ENCODE peak calls at places on chromosomes 12 and 14, in four cellular contexts. X is mesendoderm, G is H9, C is IMR-90. R is an unnamed sample.

GRCh38 chr12:121138284-121138683 is 5.6 kb downstream of the P2RX7 start:
- DNase-seq in X (peak; percentile 25), G (no peak), C (no peak), R (no peak)

GRCh38 chr12:122088181-122088810 is 9.7 kb downstream of the MLXIP start:
- DNase-seq in X (no peak), G (no peak), C (no peak), R (no peak)

GRCh38 chr14:23380197-23381016 is 3.6 kb downstream of the CMTM5 start:
- DNase-seq in X (no peak), G (no peak), C (no peak), R (no peak)

GRCh38 chr12:20463920-20464524 is 95.7 kb downstream of the PDE3A start:
- DNase-seq in C (peak; percentile 16), G (no peak), X (no peak), R (no peak)

GRCh38 chr12:51822956-51823355 is 25.6 kb downstream of the FIGNL2 start:
- DNase-seq in X (no peak), G (no peak), C (no peak), R (no peak)

GRCh38 chr12:93699271-93700141 is 22.3 kb downstream of the CRADD start:
- DNase-seq in C (peak; percentile 93), G (no peak), X (no peak), R (no peak)

GRCh38 chr14:75982724-75983358 is 1.0 kb upstream of the TGFB3 start:
- DNase-seq in G (no peak), C (peak; percentile 61), X (no peak), R (no peak)

GRCh38 chr12:14249368-14249767 is 116.1 kb upstream of the ATF7IP start:
- DNase-seq in G (no peak), X (peak; percentile 75), C (no peak), R (peak; percentile 24)

GRCh38 chr12:57625261-57626032 is 7.6 kb downstream of the B4GALNT1 start:
- DNase-seq in X (no peak), C (no peak), G (no peak), R (no peak)

GRCh38 chr14:99374964-99375363 is 103.0 kb upstream of the BCL11B start:
- DNase-seq in C (no peak), G (no peak), X (no peak), R (no peak)

GRCh38 chr12:46153267-46153872 is 115.5 kb downstream of the SLC38A1 start:
- DNase-seq in C (peak; percentile 52), X (peak; percentile 33), G (no peak), R (no peak)

GRCh38 chr14:58717211-58717610 is 79.4 kb downstream of the DACT1 start:
- DNase-seq in C (peak; percentile 40), X (no peak), G (no peak), R (peak; percentile 6)

GRCh38 chr12:123533672-123534643 is at the start of gene RILPL1:
- DNase-seq in C (peak; percentile 32), G (peak; percentile 78), X (peak; percentile 72), R (peak; percentile 74)
- H2BK120ac ChIP-seq in C (peak within 1 kb of the TSS; percentile 48), G (no peak within 1 kb of the TSS), X (peak within 1 kb of the TSS; percentile 57), R (no peak within 1 kb of the TSS)

DNA sequence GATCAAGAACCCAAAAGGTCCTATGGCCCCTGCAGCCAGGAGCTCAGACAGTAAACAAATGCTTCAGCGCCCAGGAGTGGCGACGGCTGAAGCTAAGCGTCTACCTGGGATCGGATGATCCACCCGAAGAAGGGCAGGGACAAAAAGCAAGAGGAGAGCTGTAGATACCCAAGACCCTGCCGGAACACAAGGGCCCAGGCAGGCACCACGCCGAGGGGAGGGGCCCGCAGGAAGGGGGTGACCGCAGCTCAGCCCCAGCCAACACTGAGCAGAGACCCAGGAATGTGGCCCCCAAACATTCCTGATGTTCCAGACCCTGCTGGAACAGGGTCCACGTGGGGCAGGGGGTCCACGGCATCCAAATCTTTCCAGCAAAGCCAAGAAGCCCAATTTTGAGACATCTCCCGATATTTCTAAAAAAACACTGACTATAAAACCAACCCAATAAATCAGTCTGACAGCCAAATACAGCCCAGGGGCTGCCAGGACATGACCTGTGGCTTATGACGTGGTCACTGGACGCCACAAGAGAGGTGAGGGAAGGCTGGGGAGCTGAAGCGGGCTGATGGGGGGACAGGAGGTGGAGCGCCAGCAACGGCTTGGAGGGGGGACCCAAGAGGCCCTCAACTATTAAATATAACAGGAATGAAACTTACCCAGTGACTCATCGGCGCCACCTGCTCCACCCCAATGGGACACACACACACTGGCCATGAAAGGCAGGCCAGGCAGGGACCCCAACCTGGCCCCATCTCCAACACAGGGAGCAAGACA is 58.9 kb downstream of the NCOR2 start:
- DNase-seq in C (peak; percentile 27), G (no peak), X (no peak), R (no peak)
- H2BK120ac ChIP-seq in C (no peak overlapping the region), G (no peak overlapping the region), X (no peak overlapping the region), R (peak overlapping the region; percentile 56)

GRCh38 chr14:100500128-100500527 is 87.1 kb downstream of the BEGAIN start:
- DNase-seq in G (no peak), X (no peak), C (no peak), R (no peak)

GRCh38 chr14:100504372-100505078 is 82.7 kb downstream of the BEGAIN start:
- DNase-seq in G (no peak), C (peak; percentile 28), X (peak; percentile 85), R (no peak)

GRCh38 chr14:100498068-100498467 is 89.1 kb downstream of the BEGAIN start:
- DNase-seq in C (no peak), G (no peak), X (no peak), R (no peak)

DNA sequence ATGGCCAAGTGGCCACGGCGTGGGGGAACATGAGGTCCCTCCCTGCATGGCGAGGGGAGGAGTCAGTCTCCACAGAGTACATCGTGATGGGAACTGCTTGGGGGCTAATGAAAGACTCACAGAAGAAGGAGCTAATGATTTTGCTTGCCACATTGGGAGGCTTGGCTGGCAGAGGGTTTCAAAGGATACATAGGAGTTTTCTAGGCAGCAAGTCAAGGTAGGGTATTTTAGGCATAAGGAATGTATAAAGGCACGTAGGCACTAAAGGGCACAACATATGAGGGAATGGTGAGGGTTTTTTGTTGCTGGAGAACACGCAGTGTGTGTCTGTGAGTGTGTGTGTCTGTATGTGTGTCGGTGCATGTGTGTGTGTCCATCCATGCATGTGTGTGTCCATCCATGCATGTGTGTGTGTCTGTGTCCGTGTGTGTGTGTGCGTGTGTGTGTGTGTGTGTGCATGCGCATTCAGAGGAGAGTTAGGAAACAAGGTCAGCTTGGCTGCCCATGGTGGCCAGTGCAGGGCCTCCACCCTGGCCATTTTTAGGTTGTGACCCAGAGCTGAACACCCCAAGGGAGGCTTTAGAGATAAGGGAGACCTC is 84.5 kb downstream of the BEGAIN start:
- DNase-seq in X (no peak), C (no peak), G (no peak), R (no peak)
- H2BK120ac ChIP-seq in X (no peak overlapping the region), C (no peak overlapping the region), G (no peak overlapping the region), R (no peak overlapping the region)

GRCh38 chr14:21385170-21385904 is 1.5 kb upstream of the SUPT16H start:
- DNase-seq in C (no peak), X (no peak), G (no peak), R (no peak)

GRCh38 chr14:21382095-21382494 is 1.7 kb downstream of the SUPT16H start:
- DNase-seq in G (no peak), X (peak; percentile 27), C (no peak), R (no peak)

GRCh38 chr14:21382886-21383847 is 652 bp downstream of the SUPT16H start:
- DNase-seq in G (no peak), C (peak; percentile 51), X (peak; percentile 66), R (no peak)

GRCh38 chr14:21384494-21384851 is 654 bp upstream of the SUPT16H start:
- DNase-seq in G (no peak), C (no peak), X (no peak), R (no peak)

GRCh38 chr14:21383848-21384493 is at the start of gene SUPT16H:
- DNase-seq in X (peak; percentile 99), C (peak; percentile 95), G (peak; percentile 97), R (peak; percentile 94)
- H2BK120ac ChIP-seq in X (no peak within 1 kb of the TSS), C (peak within 1 kb of the TSS; percentile 90), G (no peak within 1 kb of the TSS), R (no peak within 1 kb of the TSS)

GRCh38 chr14:51787352-51787751 is 73.1 kb upstream of the GNG2 start:
- DNase-seq in X (no peak), C (no peak), G (no peak), R (no peak)
- H2BK120ac ChIP-seq in X (no peak overlapping the region), C (no peak overlapping the region), G (no peak overlapping the region), R (no peak overlapping the region)

R was measured in neuronal stem cell.